ENCODE peak calls at places on chromosomes 13 and 19, in five cellular contexts. Y, J, D, K and R are unnamed samples.
A peak's percentile ranks its signal among the peaks of the same experiment; 100 is the strongest.

GRCh38 chr13:34591163-34591562 is 350.9 kb upstream of the NBEA start:
- DNase-seq in Y (no peak), J (no peak), D (no peak), K (no peak), R (no peak)

GRCh38 chr13:78325585-78325984 is 277.8 kb downstream of the POU4F1 start:
- DNase-seq in Y (no peak), J (no peak), D (no peak), K (no peak), R (no peak)

GRCh38 chr19:14305706-14306105 is 75.5 kb upstream of the ADGRE5 start:
- DNase-seq in Y (no peak), J (no peak), D (no peak), K (no peak), R (no peak)

GRCh38 chr13:27791901-27792392 is 336 bp upstream of the GSX1 start:
- DNase-seq in Y (no peak), J (no peak), D (no peak), K (no peak), R (no peak)

GRCh38 chr19:49801966-49802661 is 11.0 kb downstream of the FUZ start:
- DNase-seq in Y (peak; percentile 89), J (peak; percentile 84), D (no peak), K (peak; percentile 84), R (no peak)

GRCh38 chr13:49248433-49249002 is 793 bp downstream of the CDADC1 start:
- DNase-seq in Y (peak; percentile 59), J (peak; percentile 46), D (no peak), K (peak; percentile 4), R (no peak)

GRCh38 chr13:32314968-32315254 is 252 bp downstream of the ZAR1L start:
- DNase-seq in Y (peak; percentile 63), J (no peak), D (no peak), K (peak; percentile 55), R (no peak)

GRCh38 chr19:50565984-50566903 is 2.0 kb downstream of the LRRC4B start:
- DNase-seq in Y (no peak), J (peak; percentile 70), D (no peak), K (peak; percentile 74), R (no peak)

GRCh38 chr19:47315125-47315821 is 5.6 kb downstream of the C5AR1 start:
- DNase-seq in Y (peak; percentile 99), J (no peak), D (no peak), K (no peak), R (peak; percentile 49)

GRCh38 chr13:72570019-72570418 is 157.4 kb downstream of the MZT1 start:
- DNase-seq in Y (no peak), J (no peak), D (no peak), K (no peak), R (no peak)

GRCh38 chr13:26442541-26442940 is 114.9 kb upstream of the WASF3 start:
- DNase-seq in Y (no peak), J (no peak), D (no peak), K (no peak), R (no peak)

GRCh38 chr19:44003461-44004134 is 841 bp downstream of the ZNF230 start:
- DNase-seq in Y (no peak), J (peak; percentile 44), D (no peak), K (peak; percentile 33), R (no peak)
- H3K27ac ChIP-seq in Y (peak overlapping the region; percentile 76), J (no peak overlapping the region), D (peak overlapping the region; percentile 92), K (no peak overlapping the region), R (peak overlapping the region; percentile 59)

DNA sequence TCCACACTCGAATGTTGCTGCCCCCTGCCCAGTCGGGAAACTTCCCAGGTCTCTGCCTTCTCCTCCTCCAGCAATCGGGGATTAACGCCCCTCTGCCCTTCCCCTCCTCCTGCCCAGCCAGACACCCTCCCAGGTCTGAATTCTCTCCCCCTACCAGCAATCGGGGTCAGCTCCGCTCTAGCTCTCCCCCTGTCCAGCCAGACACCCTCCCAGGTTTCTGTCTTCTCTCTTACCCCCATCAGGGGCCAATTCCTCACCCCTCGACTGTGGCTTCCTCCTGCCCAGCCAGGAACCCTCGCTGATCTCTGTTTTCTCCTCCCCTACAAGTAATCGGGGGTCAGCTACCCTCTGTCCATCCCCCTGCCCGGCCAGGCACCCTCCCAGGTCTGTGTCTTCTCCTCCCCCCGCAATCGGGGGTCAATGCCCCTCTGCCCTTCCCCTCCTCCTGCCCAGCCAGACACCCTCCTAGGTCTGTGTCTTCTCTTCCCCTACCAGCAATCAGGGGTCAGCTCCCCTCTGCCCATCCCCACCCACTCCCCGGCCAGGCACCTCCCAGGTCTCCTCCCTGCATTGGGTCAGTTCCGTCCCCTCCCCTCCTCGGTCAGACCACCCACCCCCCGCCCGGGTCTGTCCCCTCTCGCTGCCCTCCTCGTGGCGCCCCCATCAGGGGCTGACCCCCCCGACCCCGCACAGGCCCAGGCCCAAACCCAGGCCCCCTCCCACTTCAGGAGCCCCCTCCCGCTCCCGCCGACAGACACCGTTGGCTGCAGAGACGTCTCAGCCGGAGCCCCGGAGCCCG is 668 bp downstream of the ZFR2 start:
- DNase-seq in Y (no peak), J (peak; percentile 59), D (no peak), K (peak; percentile 61), R (no peak)
- TF ChIP-seq EZH2 in Y (peak; percentile 67), J (no peak), D (no peak), K (no peak), R (no peak)

GRCh38 chr19:35085947-35086346 is 29.7 kb upstream of the FXYD3 start:
- DNase-seq in Y (no peak), J (no peak), D (peak; percentile 42), K (no peak), R (no peak)
- H3K27ac ChIP-seq in Y (no peak overlapping the region), J (no peak overlapping the region), D (peak overlapping the region; percentile 67), K (no peak overlapping the region), R (no peak overlapping the region)

GRCh38 chr13:112058941-112059340 is 8.0 kb upstream of the SOX1 start:
- DNase-seq in Y (no peak), J (no peak), D (no peak), K (no peak), R (no peak)

GRCh38 chr13:112056739-112057433 is 10.1 kb upstream of the SOX1 start:
- DNase-seq in Y (no peak), J (peak; percentile 61), D (no peak), K (peak; percentile 34), R (no peak)

GRCh38 chr13:112057434-112057735 is 9.6 kb upstream of the SOX1 start:
- DNase-seq in Y (no peak), J (no peak), D (no peak), K (peak; percentile 38), R (no peak)

GRCh38 chr13:112058519-112058873 is 8.5 kb upstream of the SOX1 start:
- DNase-seq in Y (no peak), J (peak; percentile 63), D (no peak), K (no peak), R (no peak)

GRCh38 chr13:112057736-112058518 is 9.0 kb upstream of the SOX1 start:
- DNase-seq in Y (no peak), J (peak; percentile 61), D (no peak), K (peak; percentile 74), R (no peak)
- TF ChIP-seq EZH2 in Y (no peak), J (peak; percentile 80), D (no peak), K (peak; percentile 87), R (peak; percentile 66)

GRCh38 chr19:38723606-38724379 is 20.5 kb downstream of the CAPN12 start:
- DNase-seq in Y (no peak), J (no peak), D (no peak), K (no peak), R (no peak)
- H3K27ac ChIP-seq in Y (no peak overlapping the region), J (no peak overlapping the region), D (no peak overlapping the region), K (no peak overlapping the region), R (no peak overlapping the region)

DNA sequence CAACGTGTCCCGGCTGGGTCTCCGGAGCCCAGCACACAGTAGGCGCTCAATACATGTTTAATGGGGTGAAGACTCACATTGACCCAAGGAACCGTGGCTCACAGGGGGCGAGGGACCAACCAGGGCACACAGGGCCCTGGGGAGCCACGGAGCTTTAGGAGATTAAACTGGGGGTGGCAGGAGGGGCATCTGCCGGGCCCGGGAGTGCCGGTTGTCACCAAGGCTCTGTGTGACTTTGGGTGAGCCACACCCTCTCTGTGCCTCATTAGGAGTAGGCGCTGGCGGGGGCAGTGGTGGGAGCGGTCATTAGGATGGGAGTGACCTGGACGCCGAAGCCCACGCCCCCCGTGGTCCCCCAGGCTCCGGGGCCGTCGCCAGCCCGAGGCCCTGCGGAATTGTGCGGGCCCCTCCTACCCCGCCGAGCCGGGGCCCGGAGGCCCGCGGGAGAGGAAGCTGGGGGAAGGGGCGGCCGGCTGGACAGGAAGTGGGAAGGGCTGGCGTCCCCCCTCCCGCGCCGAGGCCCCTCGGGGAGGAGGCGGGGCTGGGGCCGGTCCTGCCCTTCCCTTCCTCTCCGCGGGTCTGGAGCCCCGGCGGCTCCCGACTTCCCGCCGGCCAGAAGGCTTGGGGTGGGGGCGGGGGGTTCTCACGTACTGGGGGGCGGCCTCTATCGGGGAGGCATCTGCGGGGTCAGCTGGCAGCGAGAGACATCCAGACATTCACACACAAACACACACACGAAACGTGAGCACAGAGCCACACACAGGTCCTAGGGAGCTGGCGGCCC is 1.8 kb upstream of the SSBP4 start:
- DNase-seq in Y (peak; percentile 83), J (peak; percentile 85), D (no peak), K (peak; percentile 88), R (no peak)
- TF ChIP-seq EZH2 in Y (no peak), J (no peak), D (no peak), K (no peak), R (no peak)

GRCh38 chr19:55305491-55305890 is 19.6 kb downstream of the TMEM150B start:
- DNase-seq in Y (peak; percentile 26), J (peak; percentile 79), D (no peak), K (peak; percentile 76), R (no peak)

GRCh38 chr19:55308281-55308680 is 16.9 kb downstream of the TMEM150B start:
- DNase-seq in Y (no peak), J (no peak), D (no peak), K (no peak), R (no peak)

GRCh38 chr19:55304980-55305379 is 20.2 kb downstream of the TMEM150B start:
- DNase-seq in Y (no peak), J (peak; percentile 71), D (no peak), K (no peak), R (no peak)

GRCh38 chr19:55305983-55306562 is 19.1 kb downstream of the TMEM150B start:
- DNase-seq in Y (no peak), J (no peak), D (no peak), K (no peak), R (no peak)

DNA sequence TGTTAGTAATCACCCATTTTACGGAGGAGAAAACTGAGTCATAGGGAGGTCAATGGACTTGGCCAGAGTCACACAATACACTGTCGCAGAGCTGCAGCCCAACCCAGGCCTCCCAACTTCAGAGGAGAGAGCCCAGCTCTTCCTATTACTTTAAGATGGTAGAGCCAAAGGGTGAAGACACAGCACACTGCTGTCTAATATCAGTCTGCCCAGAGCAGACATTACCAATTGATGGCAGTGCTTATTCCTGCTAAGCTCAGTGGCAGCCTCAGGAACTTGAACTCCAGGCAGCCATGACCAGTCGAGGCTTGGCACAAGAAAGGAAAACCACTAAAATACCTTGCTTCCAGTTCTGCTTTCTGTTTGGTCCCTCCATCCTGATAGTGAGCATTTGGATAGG is 18.4 kb downstream of the TMEM150B start:
- DNase-seq in Y (no peak), J (no peak), D (no peak), K (no peak), R (no peak)
- H3K27ac ChIP-seq in Y (no peak overlapping the region), J (no peak overlapping the region), D (no peak overlapping the region), K (no peak overlapping the region), R (no peak overlapping the region)